ENCODE peak calls at places on chromosomes 16 and 17, in seven cellular contexts. S is fibroblast of pulmonary artery, G is gastrocnemius medialis, L is AG09309, I is chondrocyte, R is natural killer cell, P is H9. N is an unnamed sample.
A peak's percentile ranks its signal among the peaks of the same experiment; 100 is the strongest.

GRCh38 chr17:49748223-49748622 is 15.7 kb downstream of the FAM117A start:
- DNase-seq in L (no peak), S (no peak), P (no peak), I (no peak), G (no peak), R (no peak), N (no peak)

GRCh38 chr17:17236295-17237025 is 508 bp downstream of the FLCN start:
- DNase-seq in I (peak; percentile 38), S (peak; percentile 26), L (no peak), G (peak; percentile 78), R (peak; percentile 22), P (no peak), N (no peak)

GRCh38 chr17:67260051-67260987 is 15.3 kb upstream of the HELZ start:
- DNase-seq in L (peak; percentile 51), S (peak; percentile 95), I (no peak), P (peak; percentile 14), G (peak; percentile 22), R (no peak), N (no peak)

GRCh38 chr16:5222770-5223169 is 125.2 kb upstream of the EEF2KMT start:
- DNase-seq in I (no peak), R (no peak), G (no peak), S (no peak), P (no peak), L (no peak), N (no peak)

GRCh38 chr16:20803561-20804214 is 2.6 kb downstream of the ERI2 start:
- DNase-seq in I (no peak), L (no peak), R (no peak), G (no peak), S (no peak), P (no peak), N (no peak)

GRCh38 chr17:62680541-62681052 is 53.1 kb downstream of the MRC2 start:
- DNase-seq in S (no peak), L (no peak), G (no peak), R (no peak), P (peak; percentile 50), I (no peak), N (no peak)

GRCh38 chr17:46977348-46977747 is 1.7 kb downstream of the RPRML start:
- DNase-seq in G (no peak), R (no peak), P (peak; percentile 98), I (no peak), L (no peak), S (peak; percentile 39), N (no peak)

GRCh38 chr16:85354623-85355514 is 242.6 kb upstream of the CIBAR2 start:
- DNase-seq in P (no peak), G (no peak), R (no peak), S (peak; percentile 21), L (peak; percentile 85), I (no peak), N (no peak)

GRCh38 chr17:50872710-50873424 is 6.7 kb upstream of the TOB1 start:
- DNase-seq in R (no peak), I (no peak), G (peak; percentile 62), P (peak; percentile 19), L (no peak), S (peak; percentile 51), N (no peak)

GRCh38 chr17:10681866-10682446 is 15.4 kb downstream of the SCO1 start:
- DNase-seq in G (no peak), P (no peak), R (no peak), I (no peak), L (peak; percentile 89), S (peak; percentile 69), N (no peak)

GRCh38 chr17:10687497-10687896 is 9.8 kb downstream of the SCO1 start:
- DNase-seq in G (no peak), P (no peak), I (no peak), R (no peak), L (no peak), S (no peak), N (no peak)

DNA sequence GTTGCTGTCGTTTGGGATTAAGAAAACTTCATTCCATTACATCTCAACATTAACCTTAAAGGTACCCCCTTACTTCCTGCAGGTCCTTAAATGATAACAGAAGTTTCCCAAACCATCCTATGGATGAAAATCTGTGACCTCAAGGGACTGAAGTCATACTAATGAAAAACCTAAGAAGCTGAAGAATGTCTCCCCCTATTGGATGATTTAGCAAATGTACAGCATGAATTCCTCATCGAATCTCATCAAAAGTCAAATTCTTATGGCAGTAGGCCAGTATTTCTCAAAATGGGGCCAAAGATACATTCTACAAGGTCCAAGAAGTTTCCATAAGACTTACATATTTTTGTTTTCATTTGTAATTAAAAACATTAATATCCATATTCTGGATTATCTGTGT is 13.5 kb downstream of the SCO1 start:
- DNase-seq in R (no peak), P (no peak), S (peak; percentile 59), L (peak; percentile 28), G (no peak), I (no peak), N (no peak)
- TF ChIP-seq CTCF in R (peak; percentile 61), P (peak; percentile 71), S (peak; percentile 53), L (peak; percentile 58), G (no peak), I (peak; percentile 79), N (peak; percentile 29)

DNA sequence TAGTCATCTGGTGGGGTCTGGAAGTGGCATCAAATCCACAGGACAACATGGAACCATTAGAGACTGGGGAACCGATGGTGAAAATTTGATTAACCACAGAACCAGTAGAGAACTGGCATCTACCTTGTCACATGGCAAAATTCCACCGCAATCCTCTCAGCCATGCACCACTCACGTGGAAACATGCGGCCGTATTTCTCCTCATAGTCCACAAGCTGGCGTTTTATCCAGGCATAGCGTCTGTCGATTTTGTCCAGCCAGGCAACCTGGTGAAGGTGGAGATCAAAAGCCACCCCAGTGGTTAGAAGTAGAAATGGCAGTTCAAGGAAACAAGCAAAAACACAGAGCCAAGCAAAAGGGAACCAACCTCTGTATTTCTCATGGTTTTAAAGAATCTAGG is 87.6 kb downstream of the VPS53 start:
- DNase-seq in R (no peak), I (no peak), S (no peak), L (no peak), G (no peak), P (no peak), N (no peak)
- TF ChIP-seq CTCF in R (no peak), I (peak; percentile 16), S (no peak), L (no peak), G (no peak), P (peak; percentile 36), N (no peak)

GRCh38 chr17:44581868-44582267 is 24.6 kb downstream of the FZD2 start:
- DNase-seq in I (no peak), P (no peak), L (no peak), R (no peak), S (no peak), G (no peak), N (no peak)
- TF ChIP-seq CTCF in I (peak; percentile 58), P (peak; percentile 33), L (peak; percentile 35), R (no peak), S (peak; percentile 31), G (no peak), N (peak; percentile 35)

GRCh38 chr17:21090889-21091618 is 35.7 kb upstream of the DHRS7B start:
- DNase-seq in G (no peak), R (no peak), S (no peak), I (no peak), P (no peak), L (no peak), N (no peak)
- TF ChIP-seq CTCF in G (no peak), R (no peak), S (no peak), I (peak; percentile 47), P (peak; percentile 28), L (no peak), N (no peak)

GRCh38 chr17:41784207-41784744 is 2.2 kb downstream of the JUP start:
- DNase-seq in S (peak; percentile 83), G (peak; percentile 30), L (no peak), P (peak; percentile 86), R (no peak), I (no peak), N (peak; percentile 55)

GRCh38 chr17:41787021-41787418 is 509 bp upstream of the JUP start:
- DNase-seq in S (no peak), R (no peak), P (no peak), L (no peak), G (no peak), I (no peak), N (no peak)

GRCh38 chr17:41785876-41786226 is 660 bp downstream of the JUP start:
- DNase-seq in L (no peak), S (peak; percentile 53), G (no peak), P (peak; percentile 87), R (no peak), I (no peak), N (no peak)

GRCh38 chr17:41785091-41785875 is 1.2 kb downstream of the JUP start:
- DNase-seq in I (no peak), G (no peak), P (peak; percentile 97), R (no peak), S (peak; percentile 64), L (no peak), N (no peak)

GRCh38 chr17:41786227-41787020 is at the start of gene JUP:
- DNase-seq in P (peak; percentile 100), R (peak; percentile 89), I (peak; percentile 99), G (peak; percentile 99), L (peak; percentile 82), S (peak; percentile 99), N (peak; percentile 98)
- TF ChIP-seq CTCF in P (peak; percentile 97), R (peak; percentile 56), I (peak; percentile 87), G (peak; percentile 94), L (no peak), S (no peak), N (peak; percentile 37)

N was measured in D721Med.